ENCODE peak calls at places on chromosomes 16 and 17, in six cellular contexts. One of them, this sample, is unnamed.

GRCh38 chr16:77675464-77676324 is 46.6 kb upstream of the NUDT7 start:
- DNase-seq in tibial artery: peak; percentile 71
- DNase-seq in SJSA1: peak; percentile 58
- DNase-seq in left ventricle myocardium inferior: peak; percentile 32
- DNase-seq in adrenal gland: peak; percentile 67
- DNase-seq in naive thymus-derived CD4-positive, alpha-beta T cell: peak; percentile 56
- DNase-seq in this sample: peak; percentile 47

GRCh38 chr17:15258113-15258512 is 7.0 kb downstream of the PMP22 start:
- DNase-seq in tibial artery: no peak
- DNase-seq in SJSA1: no peak
- DNase-seq in left ventricle myocardium inferior: no peak
- DNase-seq in adrenal gland: no peak
- DNase-seq in naive thymus-derived CD4-positive, alpha-beta T cell: no peak
- DNase-seq in this sample: no peak

GRCh38 chr17:83081561-83082201 is 2.3 kb downstream of the METRNL start:
- DNase-seq in tibial artery: peak; percentile 89
- DNase-seq in SJSA1: no peak
- DNase-seq in left ventricle myocardium inferior: no peak
- DNase-seq in adrenal gland: peak; percentile 52
- DNase-seq in naive thymus-derived CD4-positive, alpha-beta T cell: no peak
- DNase-seq in this sample: no peak

GRCh38 chr17:66306413-66306812 is 4.0 kb downstream of the PRKCA start:
- DNase-seq in tibial artery: no peak
- DNase-seq in SJSA1: peak; percentile 82
- DNase-seq in left ventricle myocardium inferior: no peak
- DNase-seq in adrenal gland: no peak
- DNase-seq in naive thymus-derived CD4-positive, alpha-beta T cell: no peak
- DNase-seq in this sample: no peak

GRCh38 chr17:38719284-38719942 is 10.7 kb upstream of the CISD3 start:
- DNase-seq in tibial artery: no peak
- DNase-seq in SJSA1: no peak
- DNase-seq in left ventricle myocardium inferior: no peak
- DNase-seq in adrenal gland: no peak
- DNase-seq in naive thymus-derived CD4-positive, alpha-beta T cell: no peak
- DNase-seq in this sample: no peak

GRCh38 chr17:35241520-35241919 is 1.4 kb upstream of the SLFN5 start:
- DNase-seq in tibial artery: no peak
- DNase-seq in SJSA1: no peak
- DNase-seq in left ventricle myocardium inferior: no peak
- DNase-seq in adrenal gland: no peak
- DNase-seq in naive thymus-derived CD4-positive, alpha-beta T cell: peak; percentile 23
- DNase-seq in this sample: no peak

GRCh38 chr17:29109477-29110371 is 66.8 kb downstream of the PIPOX start:
- DNase-seq in tibial artery: no peak
- DNase-seq in SJSA1: no peak
- DNase-seq in left ventricle myocardium inferior: no peak
- DNase-seq in adrenal gland: no peak
- DNase-seq in naive thymus-derived CD4-positive, alpha-beta T cell: no peak
- DNase-seq in this sample: no peak

GRCh38 chr17:73437826-73438225 is 126.0 kb upstream of the CDC42EP4 start:
- DNase-seq in tibial artery: no peak
- DNase-seq in SJSA1: no peak
- DNase-seq in left ventricle myocardium inferior: no peak
- DNase-seq in adrenal gland: no peak
- DNase-seq in naive thymus-derived CD4-positive, alpha-beta T cell: no peak
- DNase-seq in this sample: no peak

GRCh38 chr16:185691-186090 is 5.4 kb downstream of the HBQ1 start:
- DNase-seq in tibial artery: no peak
- DNase-seq in SJSA1: no peak
- DNase-seq in left ventricle myocardium inferior: no peak
- DNase-seq in adrenal gland: no peak
- DNase-seq in naive thymus-derived CD4-positive, alpha-beta T cell: no peak
- DNase-seq in this sample: no peak

GRCh38 chr17:81682565-81683207 is 911 bp downstream of the ARL16 start:
- DNase-seq in tibial artery: no peak
- DNase-seq in SJSA1: no peak
- DNase-seq in left ventricle myocardium inferior: no peak
- DNase-seq in adrenal gland: no peak
- DNase-seq in naive thymus-derived CD4-positive, alpha-beta T cell: no peak
- DNase-seq in this sample: no peak

GRCh38 chr17:7885357-7886226 is 3.0 kb upstream of the CHD3 start:
- DNase-seq in tibial artery: peak; percentile 73
- DNase-seq in SJSA1: peak; percentile 78
- DNase-seq in left ventricle myocardium inferior: peak; percentile 36
- DNase-seq in adrenal gland: peak; percentile 59
- DNase-seq in naive thymus-derived CD4-positive, alpha-beta T cell: peak; percentile 17
- DNase-seq in this sample: no peak

GRCh38 chr16:82192665-82193064 is 22.6 kb upstream of the MPHOSPH6 start:
- DNase-seq in tibial artery: no peak
- DNase-seq in SJSA1: peak; percentile 5
- DNase-seq in left ventricle myocardium inferior: no peak
- DNase-seq in adrenal gland: peak; percentile 15
- DNase-seq in naive thymus-derived CD4-positive, alpha-beta T cell: peak; percentile 2
- DNase-seq in this sample: no peak

GRCh38 chr16:1312459-1312801 is 3.0 kb downstream of the UBE2I start:
- DNase-seq in tibial artery: no peak
- DNase-seq in SJSA1: no peak
- DNase-seq in left ventricle myocardium inferior: no peak
- DNase-seq in adrenal gland: no peak
- DNase-seq in naive thymus-derived CD4-positive, alpha-beta T cell: no peak
- DNase-seq in this sample: no peak

GRCh38 chr17:31534223-31534888 is 142.9 kb downstream of the RAB11FIP4 start:
- DNase-seq in tibial artery: no peak
- DNase-seq in SJSA1: no peak
- DNase-seq in left ventricle myocardium inferior: no peak
- DNase-seq in adrenal gland: no peak
- DNase-seq in naive thymus-derived CD4-positive, alpha-beta T cell: no peak
- DNase-seq in this sample: no peak

GRCh38 chr17:6474906-6475305 is 30.7 kb downstream of the PIMREG start:
- DNase-seq in tibial artery: no peak
- DNase-seq in SJSA1: no peak
- DNase-seq in left ventricle myocardium inferior: no peak
- DNase-seq in adrenal gland: no peak
- DNase-seq in naive thymus-derived CD4-positive, alpha-beta T cell: no peak
- DNase-seq in this sample: no peak

GRCh38 chr16:66603537-66604375 is 748 bp upstream of the CMTM3 start:
- DNase-seq in tibial artery: no peak
- DNase-seq in SJSA1: peak; percentile 75
- DNase-seq in left ventricle myocardium inferior: peak; percentile 64
- DNase-seq in adrenal gland: peak; percentile 77
- DNase-seq in naive thymus-derived CD4-positive, alpha-beta T cell: peak; percentile 85
- DNase-seq in this sample: no peak
- H3K4me1 ChIP-seq in tibial artery: no peaks in the 10 kb centered on the region
- H3K4me1 ChIP-seq in SJSA1: peaks cover 21% of the 10 kb centered on the region
- H3K4me1 ChIP-seq in left ventricle myocardium inferior: peaks cover 45% of the 10 kb centered on the region
- H3K4me1 ChIP-seq in adrenal gland: no peaks in the 10 kb centered on the region
- H3K4me1 ChIP-seq in naive thymus-derived CD4-positive, alpha-beta T cell: peaks cover 33% of the 10 kb centered on the region
- H3K4me1 ChIP-seq in this sample: peaks cover 21% of the 10 kb centered on the region

GRCh38 chr16:23840310-23840709 is 4.5 kb downstream of the PRKCB start:
- DNase-seq in tibial artery: no peak
- DNase-seq in SJSA1: no peak
- DNase-seq in left ventricle myocardium inferior: no peak
- DNase-seq in adrenal gland: no peak
- DNase-seq in naive thymus-derived CD4-positive, alpha-beta T cell: peak; percentile 13
- DNase-seq in this sample: no peak
- H3K4me3 ChIP-seq in tibial artery: no peak overlapping the region
- H3K4me3 ChIP-seq in SJSA1: no peak overlapping the region
- H3K4me3 ChIP-seq in left ventricle myocardium inferior: no peak overlapping the region
- H3K4me3 ChIP-seq in adrenal gland: no peak overlapping the region
- H3K4me3 ChIP-seq in naive thymus-derived CD4-positive, alpha-beta T cell: no peak overlapping the region
- H3K4me3 ChIP-seq in this sample: no peak overlapping the region

GRCh38 chr16:89316701-89317100 is 99.2 kb downstream of the ZNF778 start:
- DNase-seq in tibial artery: no peak
- DNase-seq in SJSA1: no peak
- DNase-seq in left ventricle myocardium inferior: peak; percentile 9
- DNase-seq in adrenal gland: no peak
- DNase-seq in naive thymus-derived CD4-positive, alpha-beta T cell: no peak
- DNase-seq in this sample: no peak
- H3K4me1 ChIP-seq in tibial artery: peaks cover 8% of the 10 kb centered on the region
- H3K4me1 ChIP-seq in SJSA1: peaks cover 79% of the 10 kb centered on the region
- H3K4me1 ChIP-seq in left ventricle myocardium inferior: peaks cover 98% of the 10 kb centered on the region
- H3K4me1 ChIP-seq in adrenal gland: peaks cover 37% of the 10 kb centered on the region
- H3K4me1 ChIP-seq in naive thymus-derived CD4-positive, alpha-beta T cell: peaks cover 88% of the 10 kb centered on the region
- H3K4me1 ChIP-seq in this sample: peaks cover 63% of the 10 kb centered on the region

GRCh38 chr17:58324409-58325288 is 3.9 kb downstream of the TSPOAP1 start:
- DNase-seq in tibial artery: no peak
- DNase-seq in SJSA1: no peak
- DNase-seq in left ventricle myocardium inferior: no peak
- DNase-seq in adrenal gland: peak; percentile 52
- DNase-seq in naive thymus-derived CD4-positive, alpha-beta T cell: no peak
- DNase-seq in this sample: no peak
- H3K4me3 ChIP-seq in tibial artery: peak overlapping the region; percentile 66
- H3K4me3 ChIP-seq in SJSA1: peak overlapping the region; percentile 19
- H3K4me3 ChIP-seq in left ventricle myocardium inferior: peak overlapping the region; percentile 74
- H3K4me3 ChIP-seq in adrenal gland: peak overlapping the region; percentile 58
- H3K4me3 ChIP-seq in naive thymus-derived CD4-positive, alpha-beta T cell: no peak overlapping the region
- H3K4me3 ChIP-seq in this sample: peak overlapping the region; percentile 87

GRCh38 chr17:78979780-78980623 is at the start of gene LGALS3BP:
- DNase-seq in tibial artery: peak; percentile 80
- DNase-seq in SJSA1: peak; percentile 91
- DNase-seq in left ventricle myocardium inferior: peak; percentile 77
- DNase-seq in adrenal gland: peak; percentile 94
- DNase-seq in naive thymus-derived CD4-positive, alpha-beta T cell: peak; percentile 51
- DNase-seq in this sample: no peak
- H3K4me1 ChIP-seq in tibial artery: no peaks in the 10 kb centered on the region
- H3K4me1 ChIP-seq in SJSA1: peaks cover 33% of the 10 kb centered on the region
- H3K4me1 ChIP-seq in left ventricle myocardium inferior: peaks cover 55% of the 10 kb centered on the region
- H3K4me1 ChIP-seq in adrenal gland: peaks cover 31% of the 10 kb centered on the region
- H3K4me1 ChIP-seq in naive thymus-derived CD4-positive, alpha-beta T cell: peaks cover 28% of the 10 kb centered on the region
- H3K4me1 ChIP-seq in this sample: peaks cover 17% of the 10 kb centered on the region

GRCh38 chr17:68515238-68515637 is 3.0 kb downstream of the PRKAR1A start:
- DNase-seq in tibial artery: no peak
- DNase-seq in SJSA1: no peak
- DNase-seq in left ventricle myocardium inferior: no peak
- DNase-seq in adrenal gland: no peak
- DNase-seq in naive thymus-derived CD4-positive, alpha-beta T cell: no peak
- DNase-seq in this sample: no peak
- H3K4me3 ChIP-seq in tibial artery: peak overlapping the region; percentile 81
- H3K4me3 ChIP-seq in SJSA1: no peak overlapping the region
- H3K4me3 ChIP-seq in left ventricle myocardium inferior: peak overlapping the region; percentile 76
- H3K4me3 ChIP-seq in adrenal gland: peak overlapping the region; percentile 4
- H3K4me3 ChIP-seq in naive thymus-derived CD4-positive, alpha-beta T cell: no peak overlapping the region
- H3K4me3 ChIP-seq in this sample: peak overlapping the region; percentile 98

GRCh38 chr16:68655806-68656205 is 10.7 kb downstream of the CDH3 start:
- DNase-seq in tibial artery: no peak
- DNase-seq in SJSA1: no peak
- DNase-seq in left ventricle myocardium inferior: no peak
- DNase-seq in adrenal gland: no peak
- DNase-seq in naive thymus-derived CD4-positive, alpha-beta T cell: no peak
- DNase-seq in this sample: no peak
- H3K4me1 ChIP-seq in tibial artery: no peaks in the 10 kb centered on the region
- H3K4me1 ChIP-seq in SJSA1: peaks cover 31% of the 10 kb centered on the region
- H3K4me1 ChIP-seq in left ventricle myocardium inferior: no peaks in the 10 kb centered on the region
- H3K4me1 ChIP-seq in adrenal gland: no peaks in the 10 kb centered on the region
- H3K4me1 ChIP-seq in naive thymus-derived CD4-positive, alpha-beta T cell: no peaks in the 10 kb centered on the region
- H3K4me1 ChIP-seq in this sample: no peaks in the 10 kb centered on the region

GRCh38 chr16:75265911-75266701 is 14.7 kb upstream of the BCAR1 start:
- DNase-seq in tibial artery: peak; percentile 84
- DNase-seq in SJSA1: peak; percentile 85
- DNase-seq in left ventricle myocardium inferior: peak; percentile 75
- DNase-seq in adrenal gland: peak; percentile 81
- DNase-seq in naive thymus-derived CD4-positive, alpha-beta T cell: no peak
- DNase-seq in this sample: no peak
- H3K4me3 ChIP-seq in tibial artery: peak overlapping the region; percentile 84
- H3K4me3 ChIP-seq in SJSA1: peak overlapping the region; percentile 99
- H3K4me3 ChIP-seq in left ventricle myocardium inferior: peak overlapping the region; percentile 100
- H3K4me3 ChIP-seq in adrenal gland: peak overlapping the region; percentile 39
- H3K4me3 ChIP-seq in naive thymus-derived CD4-positive, alpha-beta T cell: no peak overlapping the region
- H3K4me3 ChIP-seq in this sample: peak overlapping the region; percentile 99

GRCh38 chr16:72991211-72991610 is 56.7 kb downstream of the ZFHX3 start:
- DNase-seq in tibial artery: peak; percentile 55
- DNase-seq in SJSA1: no peak
- DNase-seq in left ventricle myocardium inferior: no peak
- DNase-seq in adrenal gland: no peak
- DNase-seq in naive thymus-derived CD4-positive, alpha-beta T cell: no peak
- DNase-seq in this sample: no peak
- H3K4me1 ChIP-seq in tibial artery: no peaks in the 10 kb centered on the region
- H3K4me1 ChIP-seq in SJSA1: peaks cover 26% of the 10 kb centered on the region
- H3K4me1 ChIP-seq in left ventricle myocardium inferior: peaks cover 93% of the 10 kb centered on the region
- H3K4me1 ChIP-seq in adrenal gland: peaks cover 23% of the 10 kb centered on the region
- H3K4me1 ChIP-seq in naive thymus-derived CD4-positive, alpha-beta T cell: no peaks in the 10 kb centered on the region
- H3K4me1 ChIP-seq in this sample: peaks cover 94% of the 10 kb centered on the region

This sample was measured in thoracic aorta.